ENCODE peak calls at places on chromosomes 7 and 10, in ten cellular contexts. G, P, E, D, Z, R, H, S, B and V are unnamed samples.
A peak's percentile ranks its signal among the peaks of the same experiment; 100 is the strongest.

GRCh38 chr7:73992104-73992562 is 35.8 kb upstream of the ELN start:
- DNase-seq in G (no peak), P (no peak), E (no peak), D (no peak), Z (no peak), R (no peak), H (peak; percentile 71), S (no peak), B (no peak), V (no peak)

GRCh38 chr7:99143522-99143852 is 421 bp downstream of the SMURF1 start:
- DNase-seq in G (no peak), P (no peak), E (no peak), D (no peak), Z (no peak), R (peak; percentile 19), H (no peak), S (no peak), B (no peak), V (no peak)

GRCh38 chr7:45663167-45663921 is 89.2 kb downstream of the ADCY1 start:
- DNase-seq in G (no peak), P (no peak), E (no peak), D (no peak), Z (peak; percentile 24), R (peak; percentile 45), H (peak; percentile 35), S (peak; percentile 28), B (no peak), V (peak; percentile 34)

GRCh38 chr7:81209059-81209458 is 290.2 kb upstream of the SEMA3C start:
- DNase-seq in G (no peak), P (no peak), E (no peak), D (no peak), Z (no peak), R (no peak), H (no peak), S (no peak), B (no peak), V (no peak)

GRCh38 chr10:29643785-29644501 is 9.2 kb upstream of the SVIL start:
- DNase-seq in G (no peak), P (no peak), E (no peak), D (no peak), Z (no peak), R (no peak), H (no peak), S (no peak), B (no peak), V (no peak)

GRCh38 chr7:29483219-29484104 is 80.2 kb upstream of the PRR15 start:
- DNase-seq in G (no peak), P (no peak), E (no peak), D (no peak), Z (no peak), R (no peak), H (no peak), S (no peak), B (no peak), V (no peak)

GRCh38 chr10:1359599-1359955 is 303.4 kb downstream of the WDR37 start:
- DNase-seq in G (no peak), P (no peak), E (no peak), D (no peak), Z (no peak), R (no peak), H (no peak), S (no peak), B (no peak), V (no peak)

GRCh38 chr7:30371321-30371720 is 86.9 kb downstream of the ZNRF2 start:
- DNase-seq in G (no peak), P (no peak), E (no peak), D (no peak), Z (no peak), R (no peak), H (no peak), S (no peak), B (no peak), V (no peak)

GRCh38 chr7:1536768-1537630 is 6.5 kb downstream of the MAFK start:
- DNase-seq in G (no peak), P (no peak), E (no peak), D (no peak), Z (no peak), R (no peak), H (peak; percentile 99), S (peak; percentile 91), B (no peak), V (no peak)

GRCh38 chr7:84042110-84042539 is 152.5 kb downstream of the SEMA3A start:
- DNase-seq in G (no peak), P (no peak), E (no peak), D (no peak), Z (no peak), R (no peak), H (peak; percentile 94), S (no peak), B (no peak), V (no peak)

GRCh38 chr7:42314696-42315095 is 77.7 kb upstream of the GLI3 start:
- DNase-seq in G (no peak), P (no peak), E (no peak), D (no peak), Z (no peak), R (no peak), H (no peak), S (no peak), B (no peak), V (no peak)

GRCh38 chr7:117399820-117400422 is 27.4 kb downstream of the ASZ1 start:
- DNase-seq in G (no peak), P (no peak), E (no peak), D (no peak), Z (peak; percentile 13), R (peak; percentile 21), H (no peak), S (no peak), B (no peak), V (no peak)

GRCh38 chr7:55449205-55449991 is 84.3 kb downstream of the LANCL2 start:
- DNase-seq in G (no peak), P (no peak), E (no peak), D (no peak), Z (no peak), R (no peak), H (no peak), S (no peak), B (no peak), V (no peak)

GRCh38 chr7:138036135-138036534 is 34.2 kb upstream of the CREB3L2 start:
- DNase-seq in G (no peak), P (no peak), E (no peak), D (no peak), Z (no peak), R (no peak), H (no peak), S (no peak), B (no peak), V (no peak)

GRCh38 chr10:64379898-64380297 is 858.7 kb downstream of the REEP3 start:
- DNase-seq in G (no peak), P (no peak), E (no peak), D (no peak), Z (peak; percentile 7), R (no peak), H (no peak), S (peak; percentile 18), B (no peak), V (no peak)